ENCODE peak calls at places on chromosomes 1 and 21, in four cellular contexts. Z, N, T and F are unnamed samples.

GRCh38 chr1:160781914-160782689 is 13.9 kb upstream of the LY9 start:
- DNase-seq in Z (no peak), N (peak), T (no peak), F (no peak)

GRCh38 chr1:50774759-50775351 is 185.2 kb downstream of the FAF1 start:
- DNase-seq in Z (peak), N (peak), T (peak), F (peak)

GRCh38 chr1:193120604-193121166 is 1.1 kb upstream of the CDC73 start:
- DNase-seq in Z (no peak), N (no peak), T (peak), F (no peak)

GRCh38 chr1:28144203-28145135 is 32.0 kb downstream of the PTAFR start:
- DNase-seq in Z (no peak), N (peak), T (peak), F (no peak)

GRCh38 chr1:5798904-5799303 is 193.3 kb downstream of the NPHP4 start:
- DNase-seq in Z (no peak), N (no peak), T (no peak), F (no peak)

GRCh38 chr1:168287237-168287664 is 6.6 kb downstream of the TBX19 start:
- DNase-seq in Z (no peak), N (peak), T (peak), F (no peak)

GRCh38 chr1:28326980-28327379 is 1.9 kb upstream of the MED18 start:
- DNase-seq in Z (no peak), N (peak), T (no peak), F (no peak)

GRCh38 chr1:35569956-35570355 is 3.2 kb upstream of the TFAP2E start:
- DNase-seq in Z (no peak), N (no peak), T (no peak), F (no peak)

GRCh38 chr1:197464039-197464438 is 196.0 kb downstream of the CRB1 start:
- DNase-seq in Z (no peak), N (peak), T (no peak), F (no peak)

GRCh38 chr1:203661572-203661971 is 34.9 kb downstream of the ATP2B4 start:
- DNase-seq in Z (no peak), N (no peak), T (no peak), F (no peak)

GRCh38 chr1:203662821-203663220 is 36.2 kb downstream of the ATP2B4 start:
- DNase-seq in Z (no peak), N (no peak), T (no peak), F (no peak)

GRCh38 chr1:203660931-203661484 is 34.4 kb downstream of the ATP2B4 start:
- DNase-seq in Z (no peak), N (no peak), T (no peak), F (no peak)

GRCh38 chr1:203663820-203664219 is 37.2 kb downstream of the ATP2B4 start:
- DNase-seq in Z (no peak), N (no peak), T (no peak), F (no peak)

DNA sequence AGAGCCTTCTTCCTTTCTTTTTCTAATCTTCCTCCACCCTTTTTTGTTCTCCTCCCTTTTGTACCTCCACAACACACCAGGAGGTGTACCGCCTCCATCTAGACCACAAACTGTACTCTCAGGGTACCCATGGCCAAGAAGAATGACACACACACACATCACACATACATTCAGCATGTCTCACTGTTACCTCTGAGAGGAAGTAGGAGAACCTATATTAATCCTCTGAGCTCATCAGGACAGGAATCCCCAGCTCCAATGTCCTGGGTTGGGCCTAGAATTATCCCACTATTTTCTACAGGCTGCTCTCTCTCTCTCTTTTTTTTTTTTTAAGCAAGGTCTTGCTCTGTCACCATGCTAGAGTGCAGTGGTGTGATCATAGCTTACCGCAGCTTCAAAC is 36.7 kb downstream of the ATP2B4 start:
- DNase-seq in Z (no peak), N (no peak), T (no peak), F (no peak)
- H3K27ac ChIP-seq in Z (no peak), N (no peak), T (no peak), F (no peak)

GRCh38 chr1:184387871-184388670 is 1.2 kb downstream of the C1orf21 start:
- DNase-seq in Z (peak), N (no peak), T (no peak), F (peak)
- TF ChIP-seq CTCF in Z (peak), N (no peak), T (no peak), F (no peak)

GRCh38 chr1:155278689-155279160 is 1.5 kb downstream of the HCN3 start:
- DNase-seq in Z (no peak), N (no peak), T (no peak), F (no peak)
- H3K27ac ChIP-seq in Z (no peak), N (no peak), T (no peak), F (peak)

GRCh38 chr1:47948126-47948525 is 49.1 kb downstream of the TRABD2B start:
- DNase-seq in Z (peak), N (no peak), T (peak), F (peak)
- TF ChIP-seq CTCF in Z (peak), N (no peak), T (peak), F (peak)

GRCh38 chr21:33844104-33844889 is 71.3 kb downstream of the ATP5PO start:
- DNase-seq in Z (peak), N (no peak), T (no peak), F (no peak)
- H3K27ac ChIP-seq in Z (peak), N (no peak), T (no peak), F (no peak)

GRCh38 chr1:42955311-42956063 is 3.2 kb downstream of the SLC2A1 start:
- DNase-seq in Z (no peak), N (no peak), T (no peak), F (peak)

GRCh38 chr1:42957229-42957879 is 1.3 kb downstream of the SLC2A1 start:
- DNase-seq in Z (no peak), N (no peak), T (peak), F (no peak)

GRCh38 chr1:42956739-42957138 is 1.9 kb downstream of the SLC2A1 start:
- DNase-seq in Z (no peak), N (no peak), T (no peak), F (no peak)

GRCh38 chr1:42958488-42959317 is at the start of gene SLC2A1:
- DNase-seq in Z (peak), N (peak), T (peak), F (peak)

DNA sequence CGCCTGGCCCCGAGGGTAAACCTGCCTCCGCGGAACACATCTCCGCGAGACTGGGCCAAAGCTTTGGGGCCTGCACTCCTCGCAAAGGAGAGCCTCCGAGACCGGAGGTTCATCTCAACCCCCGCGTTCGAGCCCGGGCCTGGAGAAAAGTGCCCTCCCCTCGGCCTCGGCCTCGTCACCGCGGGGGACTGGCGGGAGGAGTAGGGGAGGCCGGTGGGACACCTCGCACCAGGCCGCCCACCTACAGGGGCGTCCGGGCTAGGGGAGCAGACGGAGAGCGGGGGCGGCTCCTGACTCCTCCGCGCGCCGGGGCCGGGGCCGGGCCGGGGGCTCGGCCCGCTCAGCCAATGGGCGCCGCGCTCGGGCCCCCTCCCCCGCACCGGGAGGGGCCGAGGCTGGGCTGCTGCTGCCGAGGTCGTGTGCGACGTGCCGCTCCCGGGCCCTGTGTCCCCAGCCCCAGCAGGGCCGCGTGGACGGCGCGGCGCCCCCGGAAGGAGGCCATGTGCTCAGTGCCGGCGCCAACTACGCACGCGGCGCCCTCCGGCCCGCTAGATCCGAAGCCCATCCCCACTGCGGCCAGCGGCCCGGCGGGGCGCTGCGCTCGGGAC is 684 bp downstream of the SLC2A1 start:
- DNase-seq in Z (peak), N (peak), T (peak), F (peak)
- TF ChIP-seq CTCF in Z (no peak), N (no peak), T (no peak), F (no peak)

DNA sequence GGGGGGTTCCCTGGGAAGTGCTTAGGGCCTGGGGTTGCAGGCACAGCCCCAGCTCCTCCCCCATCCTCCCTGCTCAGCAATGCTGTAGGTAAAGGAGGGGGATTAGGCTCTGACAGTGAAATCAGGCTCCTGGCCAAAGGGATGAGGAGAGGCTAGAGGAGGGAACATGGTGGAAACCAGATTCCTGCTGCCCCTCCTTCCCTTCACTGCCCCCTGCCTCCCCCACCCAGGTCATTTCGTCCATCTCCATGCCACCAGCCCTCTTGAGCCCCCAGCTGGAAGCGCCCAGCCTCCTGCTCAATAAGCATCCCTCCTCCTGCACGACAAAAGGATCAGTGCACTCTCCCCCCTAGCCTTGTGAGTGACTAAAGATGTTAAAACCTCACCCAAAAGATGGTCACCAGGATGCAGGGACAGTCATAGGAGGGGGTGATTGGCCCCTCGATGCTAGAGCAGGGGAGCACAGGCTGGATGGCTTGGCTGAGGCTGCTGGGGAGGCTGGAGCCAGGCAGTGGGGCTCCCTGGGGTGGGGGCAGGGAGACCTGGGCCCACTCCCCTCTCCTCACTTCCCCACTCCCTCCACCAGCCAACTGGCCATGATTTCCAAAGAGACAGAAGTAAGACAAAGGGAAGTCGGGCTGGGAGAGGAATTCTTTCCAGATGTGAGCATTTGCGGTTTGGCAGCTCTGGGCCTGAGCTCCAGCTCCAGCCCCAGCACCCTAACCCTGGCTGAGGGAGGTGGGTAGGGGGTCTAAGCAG is 2.3 kb upstream of the CRABP2 start:
- DNase-seq in Z (no peak), N (no peak), T (no peak), F (peak)
- H3K27ac ChIP-seq in Z (no peak), N (no peak), T (no peak), F (peak)